ENCODE peak calls at places on chromosomes 7 and 10, in four cellular contexts. One of them, this sample, is unnamed.

GRCh38 chr10:69457771-69458237 is 6.5 kb downstream of the TSPAN15 start:
- DNase-seq in H9: no peak
- DNase-seq in H1: no peak
- DNase-seq in IMR-90: no peak
- DNase-seq in this sample: no peak

GRCh38 chr10:101411598-101411997 is 57.6 kb downstream of the BTRC start:
- DNase-seq in H1: no peak
- DNase-seq in H9: no peak
- DNase-seq in IMR-90: no peak
- DNase-seq in this sample: no peak

GRCh38 chr7:140625908-140626868 is 14.4 kb downstream of the DENND2A start:
- DNase-seq in IMR-90: peak
- DNase-seq in H9: peak
- DNase-seq in H1: peak
- DNase-seq in this sample: peak

GRCh38 chr7:35768346-35768745 is 32.5 kb upstream of the SEPTIN7 start:
- DNase-seq in H1: no peak
- DNase-seq in H9: no peak
- DNase-seq in IMR-90: no peak
- DNase-seq in this sample: no peak

GRCh38 chr7:151785681-151785965 is 91.3 kb downstream of the PRKAG2 start:
- DNase-seq in H1: no peak
- DNase-seq in H9: no peak
- DNase-seq in IMR-90: no peak
- DNase-seq in this sample: no peak

GRCh38 chr10:44382131-44382858 is 2.6 kb downstream of the CXCL12 start:
- DNase-seq in H9: peak
- DNase-seq in IMR-90: no peak
- DNase-seq in H1: no peak
- DNase-seq in this sample: peak

GRCh38 chr10:77746313-77746712 is 108.7 kb upstream of the KCNMA1 start:
- DNase-seq in H1: no peak
- DNase-seq in H9: no peak
- DNase-seq in IMR-90: peak
- DNase-seq in this sample: no peak

GRCh38 chr10:83917519-83918506 is 221.5 kb upstream of the GHITM start:
- DNase-seq in H1: no peak
- DNase-seq in H9: peak
- DNase-seq in IMR-90: no peak
- DNase-seq in this sample: peak

GRCh38 chr7:96991850-96992623 is 13.3 kb upstream of the DLX6 start:
- DNase-seq in H9: peak
- DNase-seq in IMR-90: no peak
- DNase-seq in H1: no peak
- DNase-seq in this sample: peak

GRCh38 chr10:14560274-14560673 is 214.4 kb downstream of the FAM107B start:
- DNase-seq in IMR-90: peak
- DNase-seq in H9: peak
- DNase-seq in H1: no peak
- DNase-seq in this sample: peak

GRCh38 chr7:159125104-159125943 is 19.3 kb downstream of the VIPR2 start:
- DNase-seq in H1: no peak
- DNase-seq in IMR-90: no peak
- DNase-seq in H9: peak
- DNase-seq in this sample: no peak

GRCh38 chr7:5143935-5144903 is 45.8 kb upstream of the WIPI2 start:
- DNase-seq in H1: no peak
- DNase-seq in IMR-90: peak
- DNase-seq in H9: no peak
- DNase-seq in this sample: no peak

GRCh38 chr7:37494940-37495339 is 46.3 kb upstream of the ELMO1 start:
- DNase-seq in H9: no peak
- DNase-seq in IMR-90: no peak
- DNase-seq in H1: no peak
- DNase-seq in this sample: peak

GRCh38 chr10:79488303-79488702 is 24.0 kb upstream of the EIF5AL1 start:
- DNase-seq in H1: no peak
- DNase-seq in IMR-90: peak
- DNase-seq in H9: peak
- DNase-seq in this sample: peak

GRCh38 chr10:13219685-13220670 is 14.2 kb downstream of the UCMA start:
- DNase-seq in H1: peak
- DNase-seq in H9: peak
- DNase-seq in IMR-90: peak
- DNase-seq in this sample: peak

GRCh38 chr10:112985701-112986510 is 35.9 kb downstream of the TCF7L2 start:
- DNase-seq in H1: no peak
- DNase-seq in H9: no peak
- DNase-seq in IMR-90: peak
- DNase-seq in this sample: no peak

GRCh38 chr10:104122273-104123107 is 519 bp downstream of the SFR1 start:
- DNase-seq in IMR-90: peak
- DNase-seq in H9: no peak
- DNase-seq in H1: no peak
- DNase-seq in this sample: no peak

GRCh38 chr10:84860855-84861254 is 532.5 kb downstream of the CCSER2 start:
- DNase-seq in H9: no peak
- DNase-seq in H1: no peak
- DNase-seq in IMR-90: no peak
- DNase-seq in this sample: no peak

GRCh38 chr10:82742478-82742877 is 867.5 kb downstream of the NRG3 start:
- DNase-seq in IMR-90: no peak
- DNase-seq in H9: no peak
- DNase-seq in H1: no peak
- DNase-seq in this sample: peak

GRCh38 chr7:29482056-29482455 is 81.6 kb upstream of the PRR15 start:
- DNase-seq in H9: no peak
- DNase-seq in IMR-90: no peak
- DNase-seq in H1: no peak
- DNase-seq in this sample: no peak

GRCh38 chr7:2372724-2373123 is 18.1 kb downstream of the EIF3B start:
- DNase-seq in IMR-90: no peak
- DNase-seq in H1: no peak
- DNase-seq in H9: no peak
- DNase-seq in this sample: no peak

GRCh38 chr10:113499066-113499465 is 53.8 kb upstream of the HABP2 start:
- DNase-seq in IMR-90: no peak
- DNase-seq in H9: no peak
- DNase-seq in H1: no peak
- DNase-seq in this sample: no peak

GRCh38 chr7:138316421-138317043 is 143.5 kb upstream of the TRIM24 start:
- DNase-seq in H1: no peak
- DNase-seq in H9: no peak
- DNase-seq in IMR-90: no peak
- DNase-seq in this sample: no peak
- H2AK5ac ChIP-seq in H1: no peak
- H2AK5ac ChIP-seq in H9: no peak
- H2AK5ac ChIP-seq in IMR-90: no peak
- H2AK5ac ChIP-seq in this sample: no peak

GRCh38 chr7:1129431-1129830 is 30.6 kb downstream of the ZFAND2A start:
- DNase-seq in H1: no peak
- DNase-seq in H9: no peak
- DNase-seq in IMR-90: no peak
- DNase-seq in this sample: no peak
- H3K56ac ChIP-seq in H1: no peak
- H3K56ac ChIP-seq in H9: no peak
- H3K56ac ChIP-seq in IMR-90: no peak
- H3K56ac ChIP-seq in this sample: no peak

GRCh38 chr10:119595715-119596515 is 849 bp downstream of the TIAL1 start:
- DNase-seq in IMR-90: peak
- DNase-seq in H9: peak
- DNase-seq in H1: no peak
- DNase-seq in this sample: peak

GRCh38 chr10:119597405-119598186 is 832 bp upstream of the TIAL1 start:
- DNase-seq in H1: no peak
- DNase-seq in IMR-90: no peak
- DNase-seq in H9: no peak
- DNase-seq in this sample: no peak

GRCh38 chr10:119596537-119597404 is at the start of gene TIAL1:
- DNase-seq in H9: peak
- DNase-seq in IMR-90: peak
- DNase-seq in H1: peak
- DNase-seq in this sample: peak

GRCh38 chr10:119598397-119598796 is 1.6 kb upstream of the TIAL1 start:
- DNase-seq in IMR-90: no peak
- DNase-seq in H1: no peak
- DNase-seq in H9: no peak
- DNase-seq in this sample: no peak

GRCh38 chr10:119595134-119595714 is 1.5 kb downstream of the TIAL1 start:
- DNase-seq in H1: no peak
- DNase-seq in H9: no peak
- DNase-seq in IMR-90: peak
- DNase-seq in this sample: peak
- H2BK120ac ChIP-seq in H1: no peak
- H2BK120ac ChIP-seq in H9: no peak
- H2BK120ac ChIP-seq in IMR-90: peak
- H2BK120ac ChIP-seq in this sample: no peak

GRCh38 chr10:48317321-48317990 is 11.0 kb downstream of the MAPK8 start:
- DNase-seq in H9: no peak
- DNase-seq in H1: no peak
- DNase-seq in IMR-90: no peak
- DNase-seq in this sample: peak

GRCh38 chr10:48322017-48322416 is 15.5 kb downstream of the MAPK8 start:
- DNase-seq in H1: no peak
- DNase-seq in H9: no peak
- DNase-seq in IMR-90: peak
- DNase-seq in this sample: no peak

GRCh38 chr10:48314107-48314506 is 7.6 kb downstream of the MAPK8 start:
- DNase-seq in H9: no peak
- DNase-seq in IMR-90: no peak
- DNase-seq in H1: no peak
- DNase-seq in this sample: no peak

DNA sequence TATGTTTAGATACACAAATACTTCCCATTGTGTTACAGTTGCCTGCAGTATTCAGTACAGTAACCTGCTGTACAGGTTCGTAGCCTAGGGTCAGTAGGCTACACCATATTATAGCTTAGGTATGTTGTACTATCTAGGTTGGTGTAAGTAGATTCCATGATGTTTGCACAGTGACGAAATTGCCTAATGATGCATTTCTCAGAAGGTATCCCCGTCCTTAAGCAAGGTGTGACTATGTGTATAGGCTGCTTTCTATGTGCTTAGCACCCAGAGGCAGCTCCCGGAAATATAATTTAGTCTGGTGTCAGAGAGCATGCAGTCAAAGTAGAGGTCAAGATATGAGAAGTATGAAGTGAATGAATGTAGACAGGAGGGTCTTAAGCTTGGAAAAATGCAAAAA is 9.8 kb downstream of the MAPK8 start:
- DNase-seq in IMR-90: no peak
- DNase-seq in H9: no peak
- DNase-seq in H1: no peak
- DNase-seq in this sample: no peak
- H2AK5ac ChIP-seq in IMR-90: no peak
- H2AK5ac ChIP-seq in H9: no peak
- H2AK5ac ChIP-seq in H1: no peak
- H2AK5ac ChIP-seq in this sample: no peak